ENCODE peak calls at places on chromosome 4, in seven cellular contexts. Z is transverse colon, P is fibroblast of lung, Y is uterus, F is AG04450, T is suprapubic skin, G is NB4. B is an unnamed sample.

GRCh38 chr4:3766791-3767561 is 791 bp downstream of the ADRA2C start:
- DNase-seq in Z (no peak), P (no peak), Y (peak), F (no peak), T (no peak), G (no peak), B (no peak)

GRCh38 chr4:99317354-99317753 is 3.8 kb downstream of the ADH1B start:
- DNase-seq in Z (no peak), P (no peak), Y (no peak), F (no peak), T (no peak), G (no peak), B (no peak)

GRCh38 chr4:82423245-82424054 is 6.8 kb downstream of the HNRNPDL start:
- DNase-seq in Z (no peak), P (no peak), Y (no peak), F (no peak), T (no peak), G (peak), B (no peak)

GRCh38 chr4:168674869-168675268 is 178.0 kb downstream of the PALLD start:
- DNase-seq in Z (no peak), P (no peak), Y (no peak), F (no peak), T (no peak), G (no peak), B (no peak)

GRCh38 chr4:16858275-16858752 is 40.1 kb downstream of the LDB2 start:
- DNase-seq in Z (no peak), P (peak), Y (peak), F (peak), T (no peak), G (no peak), B (no peak)

GRCh38 chr4:77699731-77700210 is 94.2 kb downstream of the CXCL13 start:
- DNase-seq in Z (no peak), P (peak), Y (no peak), F (peak), T (no peak), G (no peak), B (peak)

GRCh38 chr4:169810325-169811323 is 52.9 kb upstream of the HPF1 start:
- DNase-seq in Z (peak), P (peak), Y (peak), F (peak), T (no peak), G (peak), B (no peak)

GRCh38 chr4:47852121-47852520 is 14.3 kb upstream of the CORIN start:
- DNase-seq in Z (no peak), P (peak), Y (peak), F (peak), T (no peak), G (peak), B (no peak)

GRCh38 chr4:182746876-182747275 is 170.3 kb downstream of the DCTD start:
- DNase-seq in Z (no peak), P (no peak), Y (no peak), F (no peak), T (no peak), G (no peak), B (no peak)

GRCh38 chr4:33482773-33483172 is 2761.5 kb downstream of the ARAP2 start:
- DNase-seq in Z (no peak), P (peak), Y (no peak), F (no peak), T (no peak), G (no peak), B (no peak)

GRCh38 chr4:65671402-65671801 is 1.1 kb upstream of the EPHA5 start:
- DNase-seq in Z (no peak), P (no peak), Y (no peak), F (no peak), T (no peak), G (no peak), B (no peak)

GRCh38 chr4:8457646-8458045 is 17.1 kb downstream of the TRMT44 start:
- DNase-seq in Z (no peak), P (no peak), Y (no peak), F (no peak), T (no peak), G (no peak), B (no peak)

GRCh38 chr4:159209249-159209648 is 106.4 kb downstream of the RAPGEF2 start:
- DNase-seq in Z (no peak), P (no peak), Y (no peak), F (no peak), T (no peak), G (no peak), B (no peak)

GRCh38 chr4:181822005-181822375 is 421.2 kb upstream of the TENM3 start:
- DNase-seq in Z (no peak), P (peak), Y (no peak), F (no peak), T (no peak), G (no peak), B (no peak)

GRCh38 chr4:95190751-95191436 is 357.9 kb downstream of the UNC5C start:
- DNase-seq in Z (no peak), P (no peak), Y (peak), F (no peak), T (no peak), G (no peak), B (no peak)

GRCh38 chr4:163495900-163496299 is 1.4 kb downstream of the TMA16 start:
- DNase-seq in Z (no peak), P (no peak), Y (no peak), F (no peak), T (no peak), G (peak), B (no peak)

GRCh38 chr4:106160560-106160959 is 155.4 kb downstream of the TBCK start:
- DNase-seq in Z (no peak), P (peak), Y (no peak), F (no peak), T (no peak), G (no peak), B (no peak)

GRCh38 chr4:123017078-123017477 is 94.7 kb upstream of the NUDT6 start:
- DNase-seq in Z (no peak), P (no peak), Y (no peak), F (no peak), T (no peak), G (no peak), B (no peak)

GRCh38 chr4:92629302-92629701 is 325.5 kb downstream of the GRID2 start:
- DNase-seq in Z (no peak), P (no peak), Y (no peak), F (no peak), T (no peak), G (no peak), B (no peak)

GRCh38 chr4:174069848-174070330 is 213.6 kb downstream of the FBXO8 start:
- DNase-seq in Z (no peak), P (peak), Y (no peak), F (no peak), T (no peak), G (no peak), B (no peak)

GRCh38 chr4:76634239-76634638 is 199.2 kb downstream of the SHROOM3 start:
- DNase-seq in Z (no peak), P (peak), Y (no peak), F (peak), T (no peak), G (no peak), B (peak)
- H3K4me3 ChIP-seq in Z (no peak), P (no peak), Y (no peak), F (no peak), T (no peak), G (no peak), B (no peak)

DNA sequence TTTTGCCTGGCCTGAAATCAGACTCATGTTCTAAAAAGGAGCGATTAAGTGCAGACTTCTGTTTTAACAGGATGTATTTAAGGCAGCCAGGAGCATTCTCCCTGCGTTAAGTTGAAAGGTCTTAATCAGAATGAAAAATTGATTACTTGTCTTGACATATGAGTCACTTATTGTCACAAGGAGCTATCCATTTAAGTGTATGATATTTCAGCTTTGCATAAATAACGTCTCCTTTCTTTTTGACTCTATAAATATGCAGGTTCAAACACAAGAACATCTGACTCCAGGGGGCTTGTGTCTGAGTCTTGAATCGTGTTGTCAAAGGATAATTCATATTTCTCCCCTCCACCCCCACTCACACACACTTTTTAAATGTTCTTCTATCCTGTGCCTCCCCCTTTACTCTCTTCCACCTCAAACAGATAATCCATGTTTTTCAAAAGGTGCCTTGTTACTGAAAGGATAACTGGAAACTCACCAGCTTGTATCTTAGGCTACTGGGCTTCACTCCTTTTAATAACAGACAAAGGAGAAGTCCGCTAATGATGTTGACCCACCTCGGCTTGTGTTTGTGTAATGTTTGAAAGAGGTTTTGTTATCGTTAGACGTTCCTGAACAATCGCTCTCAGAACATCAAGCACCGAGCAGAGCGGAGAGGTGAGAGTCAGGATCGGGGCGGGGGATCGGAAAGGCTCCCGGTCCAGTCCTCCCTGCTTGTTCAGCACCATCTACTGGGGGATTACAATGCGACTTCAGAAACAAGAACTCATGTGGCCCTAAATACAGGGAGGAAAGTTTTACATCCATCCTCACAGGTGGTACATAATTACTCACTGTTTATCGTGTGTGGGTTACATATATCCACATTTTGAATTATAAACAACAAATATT is 107.5 kb upstream of the RPL34 start:
- DNase-seq in Z (no peak), P (peak), Y (peak), F (peak), T (no peak), G (peak), B (no peak)
- TF ChIP-seq CTCF in Z (no peak), P (peak), Y (peak), F (peak), T (no peak), G (no peak), B (peak)

GRCh38 chr4:78778530-78778929 is 2.4 kb downstream of the BMP2K start:
- DNase-seq in Z (no peak), P (no peak), Y (no peak), F (no peak), T (no peak), G (no peak), B (no peak)
- H3K4me3 ChIP-seq in Z (peak), P (peak), Y (no peak), F (peak), T (peak), G (peak), B (peak)

DNA sequence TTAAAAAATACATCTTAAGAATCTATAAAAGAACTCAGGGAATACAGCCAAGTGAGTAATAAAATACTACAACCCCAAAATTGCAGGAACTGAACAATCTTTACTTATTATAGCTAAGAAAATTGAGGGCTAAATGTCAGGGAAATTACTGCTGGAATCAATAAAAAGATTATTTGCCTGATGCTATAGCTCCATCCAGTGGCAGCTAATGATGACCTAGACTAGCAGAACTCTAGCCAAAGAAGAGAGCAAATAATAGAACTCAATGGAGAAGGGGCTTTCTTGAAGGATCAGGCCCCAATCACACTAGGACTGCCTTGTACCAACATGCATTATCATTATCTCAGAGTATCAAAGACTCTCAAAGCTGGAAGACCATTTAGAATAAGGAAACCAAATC is 85.0 kb upstream of the FAM241A start:
- DNase-seq in Z (no peak), P (peak), Y (no peak), F (no peak), T (no peak), G (peak), B (no peak)
- TF ChIP-seq CTCF in Z (no peak), P (peak), Y (no peak), F (peak), T (no peak), G (peak), B (peak)

GRCh38 chr4:87078987-87079469 is 141.4 kb downstream of the KLHL8 start:
- DNase-seq in Z (no peak), P (peak), Y (peak), F (peak), T (peak), G (no peak), B (no peak)

GRCh38 chr4:87080462-87080861 is 140.0 kb downstream of the KLHL8 start:
- DNase-seq in Z (no peak), P (no peak), Y (no peak), F (no peak), T (no peak), G (no peak), B (no peak)

GRCh38 chr4:87077834-87078585 is 142.4 kb downstream of the KLHL8 start:
- DNase-seq in Z (no peak), P (no peak), Y (no peak), F (no peak), T (no peak), G (no peak), B (no peak)

GRCh38 chr4:87079967-87080366 is 140.5 kb downstream of the KLHL8 start:
- DNase-seq in Z (no peak), P (no peak), Y (no peak), F (no peak), T (no peak), G (peak), B (no peak)

DNA sequence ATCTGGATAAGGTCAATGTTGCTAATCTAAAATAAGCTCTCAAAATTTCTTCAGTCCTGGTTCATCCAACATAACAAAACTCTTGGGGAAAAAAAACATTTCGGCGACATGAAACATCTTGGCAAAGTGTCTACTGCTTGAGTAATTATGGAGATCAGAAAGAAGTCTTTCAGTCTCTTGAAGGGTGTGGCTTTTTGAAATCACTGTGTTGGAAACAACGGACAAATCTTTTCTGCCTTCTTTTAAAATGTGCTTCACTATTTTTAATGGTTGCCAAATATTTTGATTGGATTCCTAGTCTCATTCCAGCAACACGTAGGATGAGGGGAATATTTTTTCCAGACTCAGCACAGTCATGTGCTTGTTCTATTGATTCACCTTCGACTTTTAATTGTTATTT is 138.6 kb downstream of the KLHL8 start:
- DNase-seq in Z (no peak), P (no peak), Y (no peak), F (no peak), T (no peak), G (no peak), B (no peak)
- H3K4me3 ChIP-seq in Z (no peak), P (no peak), Y (no peak), F (no peak), T (no peak), G (no peak), B (no peak)

GRCh38 chr4:148067307-148067916 is 335.5 kb downstream of the ARHGAP10 start:
- DNase-seq in Z (no peak), P (no peak), Y (no peak), F (no peak), T (no peak), G (no peak), B (no peak)
- TF ChIP-seq CTCF in Z (no peak), P (no peak), Y (no peak), F (no peak), T (no peak), G (no peak), B (no peak)

GRCh38 chr4:185654965-185655554 is 119.8 kb upstream of the PDLIM3 start:
- DNase-seq in Z (no peak), P (no peak), Y (no peak), F (no peak), T (no peak), G (no peak), B (no peak)

GRCh38 chr4:185657191-185657590 is 121.9 kb upstream of the PDLIM3 start:
- DNase-seq in Z (no peak), P (no peak), Y (no peak), F (no peak), T (no peak), G (no peak), B (no peak)

GRCh38 chr4:185656467-185656890 is 121.2 kb upstream of the PDLIM3 start:
- DNase-seq in Z (peak), P (peak), Y (no peak), F (no peak), T (no peak), G (no peak), B (no peak)

GRCh38 chr4:185651851-185652250 is 116.5 kb upstream of the PDLIM3 start:
- DNase-seq in Z (no peak), P (no peak), Y (no peak), F (no peak), T (no peak), G (no peak), B (no peak)

GRCh38 chr4:185654311-185654710 is 119.0 kb upstream of the PDLIM3 start:
- DNase-seq in Z (no peak), P (no peak), Y (no peak), F (no peak), T (no peak), G (no peak), B (no peak)
- H3K4me3 ChIP-seq in Z (peak), P (no peak), Y (no peak), F (no peak), T (no peak), G (no peak), B (no peak)

GRCh38 chr4:154344686-154345085 is 146.9 kb downstream of the DCHS2 start:
- DNase-seq in Z (no peak), P (no peak), Y (no peak), F (no peak), T (no peak), G (peak), B (no peak)
- TF ChIP-seq CTCF in Z (no peak), P (no peak), Y (no peak), F (no peak), T (no peak), G (no peak), B (peak)

DNA sequence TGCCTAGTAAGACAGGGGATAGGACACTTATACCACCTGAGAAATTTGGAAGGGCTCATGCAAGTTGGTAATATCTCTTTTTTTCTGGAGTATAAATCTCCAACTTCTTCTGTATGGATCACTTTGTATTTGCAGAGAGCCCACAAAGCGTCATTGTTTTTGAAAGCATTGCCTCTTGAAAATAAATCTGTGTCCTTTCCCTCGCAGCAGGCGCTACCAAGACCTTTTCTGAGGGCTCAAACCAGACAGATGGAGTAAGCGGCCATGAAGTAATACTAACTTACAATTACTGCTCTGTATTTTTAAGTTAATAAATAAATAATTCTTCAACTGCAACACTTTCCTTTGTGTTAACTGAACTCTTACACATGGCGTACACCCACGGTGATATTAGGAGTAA is 56.0 kb upstream of the FBXW7 start:
- DNase-seq in Z (no peak), P (no peak), Y (no peak), F (no peak), T (no peak), G (no peak), B (no peak)
- H3K4me3 ChIP-seq in Z (peak), P (no peak), Y (no peak), F (no peak), T (peak), G (no peak), B (no peak)

DNA sequence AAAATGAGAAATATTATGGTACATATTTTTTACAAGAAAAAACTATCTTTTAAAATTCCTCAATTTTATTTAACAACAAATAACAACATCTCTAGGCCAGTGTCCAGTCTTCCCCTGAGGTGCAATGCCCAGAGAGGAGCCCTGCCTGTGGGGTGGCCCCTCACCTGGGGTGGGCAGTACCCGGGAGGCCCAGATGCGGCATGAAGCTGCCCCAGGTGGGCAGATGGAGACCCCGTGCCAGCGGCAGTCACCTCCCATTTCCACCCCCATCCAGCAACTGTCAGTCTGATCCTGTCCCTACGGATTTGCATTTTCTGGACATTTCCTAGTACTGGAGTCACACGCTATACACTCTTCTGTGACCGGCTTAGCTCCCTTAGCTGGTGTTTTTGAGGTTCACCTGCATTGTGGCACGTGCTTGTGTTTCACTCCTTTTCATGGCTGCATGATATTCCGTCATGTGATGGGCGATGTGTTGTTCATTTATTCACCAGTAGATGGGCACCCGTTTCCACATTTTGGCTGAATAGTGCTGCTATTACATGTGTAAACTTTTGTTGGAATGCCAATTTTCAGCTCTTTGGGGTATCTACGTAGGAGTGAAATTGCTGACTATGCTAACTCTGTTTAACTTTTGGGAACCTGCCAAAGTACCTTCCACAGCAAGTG is 11.9 kb upstream of the MAEA start:
- DNase-seq in Z (no peak), P (no peak), Y (no peak), F (no peak), T (no peak), G (peak), B (no peak)
- TF ChIP-seq CTCF in Z (no peak), P (no peak), Y (no peak), F (peak), T (no peak), G (no peak), B (peak)